ENCODE peak calls at places on chromosomes 13 and 19, in five cellular contexts. J, H, N, X and F are unnamed samples.

GRCh38 chr19:34188388-34188787 is 16.1 kb downstream of the LSM14A start:
- DNase-seq in X (no peak), J (no peak), H (no peak), N (no peak), F (no peak)

GRCh38 chr13:74259641-74260040 is 125.4 kb upstream of the KLF12 start:
- DNase-seq in X (no peak), H (no peak), J (no peak), N (no peak), F (no peak)

GRCh38 chr13:100523994-100524393 is 64.6 kb downstream of the GGACT start:
- DNase-seq in X (no peak), N (no peak), J (no peak), H (no peak), F (no peak)

GRCh38 chr19:14149509-14149994 is 13.2 kb upstream of the ASF1B start:
- DNase-seq in J (peak), X (no peak), N (peak), H (no peak), F (peak)

GRCh38 chr13:101327844-101328243 is 88.5 kb downstream of the NALCN start:
- DNase-seq in H (no peak), X (no peak), N (no peak), J (no peak), F (no peak)

GRCh38 chr13:109275848-109276247 is 510.5 kb downstream of the IRS2 start:
- DNase-seq in J (no peak), N (no peak), H (no peak), X (no peak), F (no peak)

GRCh38 chr19:45496349-45496953 is 396 bp downstream of the RTN2 start:
- DNase-seq in H (peak), J (peak), X (no peak), N (peak), F (peak)

GRCh38 chr13:29129616-29130015 is 309.5 kb downstream of the MTUS2 start:
- DNase-seq in X (no peak), N (no peak), H (no peak), J (no peak), F (no peak)

GRCh38 chr13:113629814-113630213 is 28.2 kb downstream of the ATP4B start:
- DNase-seq in N (no peak), X (no peak), J (no peak), H (no peak), F (no peak)

GRCh38 chr19:48958006-48958405 is 3.3 kb downstream of the BAX start:
- DNase-seq in X (no peak), H (no peak), J (no peak), N (no peak), F (no peak)

GRCh38 chr19:2059422-2060201 is 8.6 kb upstream of the MKNK2 start:
- DNase-seq in J (no peak), N (no peak), H (peak), X (no peak), F (no peak)

GRCh38 chr13:47903836-47904235 is 97.2 kb downstream of the SUCLA2 start:
- DNase-seq in J (no peak), N (no peak), H (no peak), X (peak), F (no peak)

GRCh38 chr13:51212808-51213728 is 9.1 kb upstream of the FAM124A start:
- DNase-seq in H (no peak), J (no peak), X (peak), N (no peak), F (no peak)

GRCh38 chr13:66665991-66666390 is 564.1 kb downstream of the PCDH9 start:
- DNase-seq in J (no peak), H (peak), X (peak), N (no peak), F (no peak)

GRCh38 chr19:45153339-45154063 is 7.3 kb downstream of the NKPD1 start:
- DNase-seq in H (peak), N (peak), X (no peak), J (peak), F (peak)

GRCh38 chr19:18741566-18742121 is 49.5 kb downstream of the COMP start:
- DNase-seq in N (no peak), J (no peak), H (no peak), X (no peak), F (no peak)

GRCh38 chr19:16039545-16039944 is 36.8 kb upstream of the TPM4 start:
- DNase-seq in X (no peak), J (no peak), H (no peak), N (no peak), F (no peak)

GRCh38 chr13:34926513-34926912 is 15.6 kb upstream of the NBEA start:
- DNase-seq in N (no peak), X (peak), H (no peak), J (no peak), F (no peak)

GRCh38 chr19:19823916-19824315 is 2.4 kb upstream of the ZNF506 start:
- DNase-seq in H (no peak), J (no peak), N (no peak), X (no peak), F (no peak)

GRCh38 chr19:39409207-39409885 is 2.7 kb downstream of the ZFP36 start:
- DNase-seq in J (peak), X (peak), N (peak), H (no peak), F (peak)

GRCh38 chr19:8573316-8573715 is 3.9 kb downstream of the MYO1F start:
- DNase-seq in J (peak), H (no peak), X (no peak), N (no peak), F (peak)

GRCh38 chr13:98751397-98752110 is 918 bp downstream of the SLC15A1 start:
- DNase-seq in N (no peak), X (no peak), J (no peak), H (no peak), F (no peak)

GRCh38 chr13:38630780-38631179 is 56.1 kb upstream of the FREM2 start:
- DNase-seq in X (peak), J (no peak), H (no peak), N (no peak), F (no peak)

GRCh38 chr13:105929486-105929885 is 606.0 kb downstream of the EFNB2 start:
- DNase-seq in J (no peak), H (no peak), X (no peak), N (no peak), F (no peak)

GRCh38 chr13:28100149-28101121 is at the start of gene FLT3:
- DNase-seq in H (peak), J (peak), N (peak), X (no peak), F (no peak)

GRCh38 chr19:7856277-7856581 is 18.0 kb downstream of the PRR36 start:
- DNase-seq in H (no peak), J (no peak), N (no peak), X (no peak), F (no peak)

GRCh38 chr13:111912453-111912866 is 154.5 kb upstream of the SOX1 start:
- DNase-seq in H (no peak), X (no peak), J (no peak), N (no peak), F (no peak)